ENCODE peak calls at places on chromosomes 16 and 17, in five cellular contexts. A is psoas muscle, C is transverse colon, M is uterus, T is PC-3. R is an unnamed sample.

GRCh38 chr17:74454197-74455024 is 12.0 kb upstream of the CD300A start:
- DNase-seq in A (peak), C (peak), M (peak), T (no peak), R (peak)

GRCh38 chr17:18247613-18248001 is 10.9 kb downstream of the FLII start:
- DNase-seq in A (peak), C (no peak), M (peak), T (no peak), R (no peak)

GRCh38 chr17:38606646-38607611 is 1.2 kb upstream of the SRCIN1 start:
- DNase-seq in A (peak), C (no peak), M (no peak), T (peak), R (peak)

GRCh38 chr17:61305024-61305423 is 94.6 kb upstream of the TBX2 start:
- DNase-seq in A (no peak), C (no peak), M (no peak), T (no peak), R (no peak)

GRCh38 chr17:65864409-65864808 is 303.0 kb upstream of the AXIN2 start:
- DNase-seq in A (no peak), C (no peak), M (no peak), T (no peak), R (no peak)

GRCh38 chr17:34412965-34413441 is 50.0 kb upstream of the CCL1 start:
- DNase-seq in A (no peak), C (no peak), M (no peak), T (no peak), R (no peak)

GRCh38 chr17:4176803-4177472 is 33.9 kb downstream of the CYB5D2 start:
- DNase-seq in A (no peak), C (no peak), M (no peak), T (no peak), R (no peak)

GRCh38 chr17:65457183-65457582 is 104.3 kb downstream of the AXIN2 start:
- DNase-seq in A (no peak), C (no peak), M (no peak), T (no peak), R (no peak)

GRCh38 chr16:30535777-30536190 is 1.1 kb upstream of the ZNF747 start:
- DNase-seq in A (peak), C (peak), M (peak), T (peak), R (no peak)

GRCh38 chr16:9148376-9149015 is 57.1 kb downstream of the HAPSTR1 start:
- DNase-seq in A (no peak), C (no peak), M (no peak), T (no peak), R (no peak)

GRCh38 chr17:26807024-26807423 is 486.9 kb upstream of the WSB1 start:
- DNase-seq in A (no peak), C (no peak), M (no peak), T (no peak), R (no peak)

GRCh38 chr16:12688972-12689850 is 114.5 kb downstream of the CPPED1 start:
- DNase-seq in A (no peak), C (no peak), M (no peak), T (no peak), R (no peak)

GRCh38 chr17:42512733-42513251 is 23.2 kb upstream of the NAGLU start:
- DNase-seq in A (no peak), C (no peak), M (no peak), T (no peak), R (no peak)

GRCh38 chr17:42514279-42514678 is 21.8 kb upstream of the NAGLU start:
- DNase-seq in A (no peak), C (no peak), M (no peak), T (no peak), R (no peak)

GRCh38 chr17:42509916-42510315 is 26.1 kb upstream of the NAGLU start:
- DNase-seq in A (no peak), C (no peak), M (no peak), T (no peak), R (no peak)

GRCh38 chr17:42513686-42514085 is 22.4 kb upstream of the NAGLU start:
- DNase-seq in A (no peak), C (no peak), M (no peak), T (no peak), R (peak)

GRCh38 chr17:42512246-42512645 is 23.8 kb upstream of the NAGLU start:
- DNase-seq in A (no peak), C (no peak), M (no peak), T (no peak), R (no peak)
- H3K27ac ChIP-seq in A (peak), C (peak), M (peak), T (no peak), R (peak)

GRCh38 chr17:2396192-2396567 is 4.7 kb downstream of the MNT start:
- DNase-seq in A (no peak), C (no peak), M (no peak), T (no peak), R (no peak)
- H3K4me3 ChIP-seq in A (peak), C (peak), M (peak), T (peak), R (peak)

GRCh38 chr16:73022534-73022933 is 25.4 kb downstream of the ZFHX3 start:
- DNase-seq in A (no peak), C (no peak), M (no peak), T (no peak), R (no peak)

GRCh38 chr16:73020409-73020884 is 27.5 kb downstream of the ZFHX3 start:
- DNase-seq in A (peak), C (peak), M (no peak), T (peak), R (no peak)

GRCh38 chr16:73023752-73024570 is 24.0 kb downstream of the ZFHX3 start:
- DNase-seq in A (no peak), C (no peak), M (no peak), T (no peak), R (no peak)

GRCh38 chr16:73023320-73023719 is 24.6 kb downstream of the ZFHX3 start:
- DNase-seq in A (no peak), C (no peak), M (no peak), T (no peak), R (no peak)

GRCh38 chr16:73021866-73022495 is 25.9 kb downstream of the ZFHX3 start:
- DNase-seq in A (no peak), C (no peak), M (no peak), T (no peak), R (no peak)
- H3K27ac ChIP-seq in A (peak), C (no peak), M (no peak), T (peak), R (no peak)

DNA sequence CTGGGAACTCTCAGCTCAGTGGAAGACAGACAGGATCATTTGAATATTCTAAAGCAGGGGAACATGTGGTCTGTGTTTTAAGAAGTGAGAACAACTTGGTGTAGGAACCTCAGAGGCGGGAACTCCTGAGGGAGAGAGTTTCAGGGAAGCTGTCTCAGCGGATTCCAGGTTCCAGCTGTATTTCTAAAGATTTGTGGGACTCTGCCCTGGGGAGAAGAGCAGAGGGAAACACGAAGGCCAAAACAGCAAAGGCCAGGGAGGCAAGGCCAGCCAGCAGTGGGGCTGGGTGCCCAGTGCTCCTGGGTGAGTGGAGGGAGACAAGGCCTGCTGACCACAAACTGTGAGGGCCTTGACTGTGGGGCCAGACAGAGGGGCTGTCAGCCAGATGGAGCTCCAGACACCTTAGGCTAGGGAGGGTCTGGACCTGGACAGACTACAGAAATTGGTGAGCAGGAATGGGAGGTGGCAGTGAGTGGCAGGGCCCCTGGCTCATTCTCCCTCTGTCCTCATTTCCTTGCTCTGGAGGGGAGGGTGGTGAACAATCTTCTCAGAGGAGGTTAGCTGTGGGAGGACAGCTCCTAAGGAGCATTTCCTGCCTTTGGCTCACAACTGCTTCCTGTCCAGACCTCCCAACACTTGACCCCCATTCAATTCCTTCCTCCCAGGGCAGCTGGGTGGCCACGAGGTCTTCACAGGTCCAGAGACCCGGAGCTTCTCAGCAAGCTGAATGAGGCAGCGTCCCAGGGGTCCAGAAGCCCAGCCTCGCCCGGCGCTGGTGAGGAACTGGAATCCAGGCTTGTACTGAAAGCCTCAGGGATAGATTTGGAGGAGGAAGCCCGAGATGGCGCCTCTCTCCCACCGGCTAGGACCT is 21.0 kb upstream of the FZD2 start:
- DNase-seq in A (no peak), C (no peak), M (no peak), T (no peak), R (no peak)
- H3K4me3 ChIP-seq in A (no peak), C (no peak), M (no peak), T (no peak), R (no peak)

GRCh38 chr16:3010510-3010909 is 2.2 kb upstream of the CLDN9 start:
- DNase-seq in A (no peak), C (no peak), M (no peak), T (no peak), R (no peak)
- H3K27ac ChIP-seq in A (no peak), C (no peak), M (no peak), T (peak), R (no peak)

R was measured in dorsolateral prefrontal cortex.